ENCODE peak calls at places on chromosomes 3 and 15, in five cellular contexts. V is stimulated activated CD4-positive, alpha-beta T cell treated with anti-CD3 and anti-CD28 coated beads, Interleukin-1b, Interleukin-23, amount 100 ng/mL, for 48 hours; J is HT-29; R is activated T-cell treated with anti-CD3 and anti-CD28 coated beads, Interleukin-2, amount 50 U/mL, for 72 hours; C is pancreas. U is an unnamed sample.

GRCh38 chr3:186053954-186054353 is 54.9 kb downstream of the ETV5 start:
- DNase-seq in V (no peak), J (no peak), R (no peak), C (no peak), U (no peak)

GRCh38 chr3:186057594-186057993 is 51.3 kb downstream of the ETV5 start:
- DNase-seq in R (no peak), C (no peak), V (no peak), J (no peak), U (no peak)

GRCh38 chr3:106542101-106542769 is 673.4 kb upstream of the CBLB start:
- DNase-seq in C (no peak), R (no peak), V (no peak), J (peak; percentile 14), U (no peak)

GRCh38 chr3:69428657-69429255 is 42.9 kb upstream of the FRMD4B start:
- DNase-seq in R (no peak), V (no peak), C (no peak), J (no peak), U (no peak)

GRCh38 chr3:111768571-111769100 is 90.4 kb upstream of the PHLDB2 start:
- DNase-seq in C (no peak), J (peak; percentile 84), R (no peak), V (no peak), U (no peak)

GRCh38 chr15:40244961-40245523 is 6.2 kb downstream of the PAK6 start:
- DNase-seq in J (peak; percentile 90), C (peak; percentile 18), R (no peak), V (no peak), U (no peak)

GRCh38 chr15:101167791-101168462 is 83.9 kb downstream of the CHSY1 start:
- DNase-seq in C (peak; percentile 41), V (peak; percentile 83), J (peak; percentile 85), R (peak; percentile 86), U (peak; percentile 22)

GRCh38 chr3:34008191-34008590 is 209.8 kb downstream of the PDCD6IP start:
- DNase-seq in C (no peak), J (no peak), R (no peak), V (no peak), U (peak; percentile 36)

GRCh38 chr3:156605686-156606605 is 51.0 kb upstream of the SSR3 start:
- DNase-seq in J (peak; percentile 23), C (peak; percentile 29), V (no peak), R (no peak), U (peak; percentile 7)

GRCh38 chr15:64246364-64247189 is 83.8 kb upstream of the PPIB start:
- DNase-seq in V (peak; percentile 70), C (no peak), R (peak; percentile 77), J (peak; percentile 64), U (no peak)

GRCh38 chr3:108387065-108387464 is 90.7 kb downstream of the HHLA2 start:
- DNase-seq in C (no peak), J (no peak), R (no peak), V (no peak), U (no peak)

GRCh38 chr3:127413318-127413673 is 125.5 kb upstream of the PRR20G start:
- DNase-seq in R (no peak), J (no peak), C (no peak), V (no peak), U (no peak)

GRCh38 chr15:100336061-100336460 is 5.7 kb downstream of the ADAMTS17 start:
- DNase-seq in J (no peak), R (no peak), V (no peak), C (no peak), U (no peak)

GRCh38 chr3:185959609-185960517 is 22.0 kb upstream of the TRA2B start:
- DNase-seq in J (peak; percentile 18), R (no peak), V (no peak), C (peak; percentile 35), U (no peak)

GRCh38 chr3:155079795-155080546 is at the start of gene MME:
- DNase-seq in J (no peak), V (no peak), C (no peak), R (no peak), U (peak; percentile 48)

GRCh38 chr3:48826451-48826850 is 21.2 kb downstream of the PRKAR2A start:
- DNase-seq in J (no peak), V (no peak), R (no peak), C (no peak), U (no peak)

GRCh38 chr3:169627789-169628188 is 35.7 kb downstream of the MECOM start:
- DNase-seq in J (peak; percentile 50), R (no peak), V (no peak), C (no peak), U (no peak)

GRCh38 chr3:41334426-41334825 is 135.1 kb downstream of the CTNNB1 start:
- DNase-seq in V (no peak), J (no peak), R (no peak), C (no peak), U (no peak)

GRCh38 chr3:195236076-195236798 is 34.7 kb downstream of the XXYLT1 start:
- DNase-seq in R (no peak), J (no peak), C (no peak), V (no peak), U (no peak)

GRCh38 chr3:141913150-141913811 is 36.8 kb downstream of the ATP1B3 start:
- DNase-seq in R (peak; percentile 53), V (peak; percentile 54), J (peak; percentile 66), C (no peak), U (peak; percentile 59)

GRCh38 chr15:69074011-69074842 is 59.7 kb downstream of the NOX5 start:
- DNase-seq in V (no peak), C (peak; percentile 38), J (peak; percentile 64), R (no peak), U (no peak)

GRCh38 chr15:33086500-33087141 is 107.9 kb downstream of the FMN1 start:
- DNase-seq in C (no peak), R (no peak), J (peak; percentile 72), V (no peak), U (peak; percentile 13)

GRCh38 chr15:66593219-66593780 is 27.5 kb upstream of the LCTL start:
- DNase-seq in C (no peak), V (no peak), J (no peak), R (no peak), U (no peak)

GRCh38 chr3:22621205-22621809 is 581.8 kb upstream of the UBE2E2 start:
- DNase-seq in R (no peak), V (no peak), J (no peak), C (no peak), U (no peak)

GRCh38 chr15:58159827-58160386 is 21.7 kb downstream of the AQP9 start:
- DNase-seq in R (no peak), V (no peak), C (no peak), J (no peak), U (no peak)

GRCh38 chr3:142999881-143000280 is 1.5 kb upstream of the U2SURP start:
- DNase-seq in C (no peak), J (no peak), V (no peak), R (no peak), U (no peak)

GRCh38 chr3:151434151-151434890 is 26.5 kb downstream of the IGSF10 start:
- DNase-seq in R (no peak), C (no peak), J (peak; percentile 75), V (no peak), U (peak; percentile 19)

GRCh38 chr3:60555704-60556340 is 695.4 kb downstream of the FHIT start:
- DNase-seq in J (no peak), R (peak; percentile 1), C (no peak), V (no peak), U (peak; percentile 4)